ENCODE peak calls at places on chromosome 17, in six cellular contexts. C is K562, Y is HepG2, S is GM12878, D is H1, E is GM12892. U is an unnamed sample.

GRCh38 chr17:60091908-60092331 is 13.2 kb upstream of the HEATR6 start:
- DNase-seq in C (no peak), Y (no peak), S (no peak), D (no peak), E (no peak), U (no peak)

GRCh38 chr17:8829036-8829941 is 30.1 kb upstream of the MFSD6L start:
- DNase-seq in C (no peak), Y (no peak), S (no peak), D (peak), E (no peak), U (no peak)

GRCh38 chr17:7587831-7588230 is 2.1 kb downstream of the SOX15 start:
- DNase-seq in C (no peak), Y (no peak), S (no peak), D (no peak), E (no peak), U (no peak)

GRCh38 chr17:70073799-70074198 is 1.2 kb upstream of the KCNJ16 start:
- DNase-seq in C (no peak), Y (no peak), S (no peak), D (no peak), E (no peak), U (no peak)

GRCh38 chr17:29732613-29733012 is 109.9 kb upstream of the CORO6 start:
- DNase-seq in C (no peak), Y (no peak), S (no peak), D (no peak), E (no peak), U (no peak)

GRCh38 chr17:79046501-79047280 is 22.7 kb downstream of the C1QTNF1 start:
- DNase-seq in C (no peak), Y (no peak), S (no peak), D (no peak), E (peak), U (no peak)

GRCh38 chr17:35448899-35449227 is 297 bp upstream of the SLFN13 start:
- DNase-seq in C (no peak), Y (no peak), S (no peak), D (no peak), E (no peak), U (no peak)

GRCh38 chr17:73593249-73593965 is 50.8 kb downstream of the SDK2 start:
- DNase-seq in C (no peak), Y (no peak), S (no peak), D (no peak), E (no peak), U (no peak)

GRCh38 chr17:1455291-1455747 is 713 bp downstream of the CRK start:
- DNase-seq in C (peak), Y (peak), S (no peak), D (peak), E (no peak), U (no peak)

GRCh38 chr17:35171834-35172233 is 22.4 kb downstream of the SLC35G3 start:
- DNase-seq in C (no peak), Y (no peak), S (no peak), D (no peak), E (no peak), U (no peak)

GRCh38 chr17:2337811-2338657 is 733 bp downstream of the SGSM2 start:
- DNase-seq in C (peak), Y (peak), S (no peak), D (peak), E (peak), U (peak)

GRCh38 chr17:71029246-71029645 is 859.9 kb downstream of the KCNJ2 start:
- DNase-seq in C (no peak), Y (no peak), S (no peak), D (no peak), E (no peak), U (no peak)

GRCh38 chr17:80683625-80684100 is 139.0 kb downstream of the RPTOR start:
- DNase-seq in C (no peak), Y (no peak), S (no peak), D (no peak), E (no peak), U (no peak)

GRCh38 chr17:35345926-35346771 is 27.3 kb downstream of the SLFN11 start:
- DNase-seq in C (no peak), Y (no peak), S (no peak), D (peak), E (no peak), U (no peak)

GRCh38 chr17:55219484-55219883 is 45.3 kb upstream of the HLF start:
- DNase-seq in C (no peak), Y (no peak), S (no peak), D (no peak), E (no peak), U (no peak)

GRCh38 chr17:12409082-12409481 is 256.6 kb upstream of the MYOCD start:
- DNase-seq in C (no peak), Y (no peak), S (no peak), D (no peak), E (no peak), U (no peak)

GRCh38 chr17:42536372-42537155 is 523 bp downstream of the NAGLU start:
- DNase-seq in C (peak), Y (peak), S (no peak), D (peak), E (peak), U (peak)

GRCh38 chr17:76266244-76266938 is 1.2 kb downstream of the UBALD2 start:
- DNase-seq in C (no peak), Y (peak), S (no peak), D (no peak), E (no peak), U (no peak)

GRCh38 chr17:21452377-21453143 is 76.4 kb downstream of the KCNJ12 start:
- DNase-seq in C (peak), Y (peak), S (no peak), D (peak), E (no peak), U (no peak)

GRCh38 chr17:77884019-77884418 is 74.5 kb upstream of the TNRC6C start:
- DNase-seq in C (no peak), Y (no peak), S (no peak), D (no peak), E (no peak), U (no peak)

GRCh38 chr17:27762527-27763305 is 37.6 kb downstream of the NOS2 start:
- DNase-seq in C (no peak), Y (no peak), S (no peak), D (peak), E (no peak), U (no peak)

GRCh38 chr17:79262624-79263023 is 188.0 kb downstream of the ENGASE start:
- DNase-seq in C (no peak), Y (no peak), S (no peak), D (no peak), E (no peak), U (no peak)

GRCh38 chr17:46727572-46728348 is 90.7 kb downstream of the WNT3 start:
- DNase-seq in C (no peak), Y (no peak), S (no peak), D (no peak), E (no peak), U (no peak)

GRCh38 chr17:7419833-7420610 is at the start of gene SPEM1:
- DNase-seq in C (no peak), Y (no peak), S (no peak), D (no peak), E (no peak), U (no peak)

GRCh38 chr17:18278867-18279266 is 18.4 kb downstream of the MIEF2 start:
- DNase-seq in C (no peak), Y (no peak), S (no peak), D (no peak), E (no peak), U (no peak)

GRCh38 chr17:76700627-76701470 is 9.9 kb downstream of the MXRA7 start:
- DNase-seq in C (no peak), Y (peak), S (no peak), D (no peak), E (no peak), U (no peak)

GRCh38 chr17:59838196-59838911 is 54.4 kb downstream of the TUBD1 start:
- DNase-seq in C (no peak), Y (no peak), S (no peak), D (no peak), E (no peak), U (no peak)

GRCh38 chr17:69326302-69327059 is 452 bp downstream of the ABCA5 start:
- DNase-seq in C (no peak), Y (peak), S (no peak), D (no peak), E (no peak), U (no peak)

GRCh38 chr17:56679767-56680422 is 86.4 kb downstream of the NOG start:
- DNase-seq in C (no peak), Y (no peak), S (no peak), D (no peak), E (no peak), U (no peak)
- TF ChIP-seq POLR2AphosphoS5 in C (no peak), Y (no peak), S (no peak), D (no peak), E (no peak), U (no peak)

DNA sequence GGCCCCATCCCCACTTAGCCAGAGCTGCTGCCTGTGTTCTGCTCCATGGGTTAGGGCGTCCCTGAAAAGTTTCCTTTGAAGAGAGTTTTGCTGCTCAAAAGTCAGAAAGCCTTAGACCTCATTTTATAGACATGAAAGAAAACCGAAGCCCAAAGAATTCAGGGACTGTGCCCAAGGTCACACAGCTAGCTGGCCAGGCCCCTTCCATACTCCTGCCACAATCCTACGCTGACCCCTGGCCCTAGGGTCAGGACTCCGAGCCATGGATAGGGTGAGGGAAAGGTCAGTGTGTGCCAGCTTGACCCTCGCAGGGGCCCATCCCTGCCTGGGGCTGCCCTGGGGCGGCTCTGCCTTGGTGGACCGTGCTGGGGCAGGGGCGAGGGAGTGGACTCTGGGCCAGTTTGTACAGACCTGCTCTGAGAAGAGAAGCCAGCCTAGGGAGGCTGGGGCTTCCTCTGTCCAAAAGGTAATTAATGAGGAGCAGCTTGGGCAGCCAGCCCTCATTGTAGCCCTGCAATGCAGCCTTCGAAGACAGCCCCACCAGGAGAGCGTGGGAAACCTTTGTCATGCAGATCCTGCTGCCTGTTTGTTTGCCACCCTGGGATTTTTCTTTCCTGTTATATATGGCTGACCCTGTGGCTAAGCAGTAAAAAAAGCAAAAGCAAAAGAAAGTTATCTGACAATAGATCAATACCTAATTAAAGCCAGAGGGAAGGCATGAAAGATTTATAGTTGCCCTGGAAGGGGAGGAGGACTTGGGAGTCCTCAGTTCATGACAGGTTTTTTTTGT is 37.4 kb downstream of the RHBDL3 start:
- DNase-seq in C (no peak), Y (peak), S (no peak), D (peak), E (no peak), U (no peak)
- TF ChIP-seq POLR2A in C (no peak), Y (no peak), S (no peak), D (peak), E (no peak), U (no peak)

DNA sequence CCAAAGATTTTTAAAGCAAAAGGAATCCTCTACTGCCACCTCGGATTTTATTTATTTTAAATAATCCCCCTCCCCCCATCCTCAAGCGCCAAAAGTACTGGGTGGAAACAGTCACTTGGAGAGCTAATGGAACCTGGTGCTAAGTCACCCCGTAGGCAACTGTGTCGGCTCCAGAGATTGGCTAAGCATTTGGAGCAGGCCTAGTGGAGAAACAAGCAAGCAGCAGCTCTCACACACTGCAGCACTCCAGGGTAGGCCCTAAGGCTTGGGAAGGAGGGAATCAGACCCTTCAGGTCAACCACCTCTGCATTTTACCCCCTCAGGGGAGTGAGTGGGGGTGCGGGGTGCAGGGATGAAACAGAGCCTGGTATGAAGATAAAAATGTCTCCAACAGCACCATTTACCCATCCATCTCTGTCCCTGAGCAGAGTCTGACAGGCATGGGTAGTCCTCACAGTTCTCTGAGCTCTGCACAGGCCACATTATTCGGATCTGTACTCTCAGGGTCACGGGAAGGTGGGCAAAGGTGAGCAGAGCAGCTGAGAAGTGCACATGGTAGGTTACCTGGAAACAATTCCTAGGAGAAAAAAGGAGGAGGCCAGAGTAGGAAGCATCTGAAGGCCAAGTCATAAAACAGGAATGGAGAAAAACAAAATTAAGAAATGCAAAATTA is 27.2 kb upstream of the STAC2 start:
- DNase-seq in C (no peak), Y (no peak), S (no peak), D (no peak), E (no peak), U (no peak)
- TF ChIP-seq TAF1 in C (no peak), Y (no peak), S (no peak), D (no peak), E (no peak), U (no peak)

DNA sequence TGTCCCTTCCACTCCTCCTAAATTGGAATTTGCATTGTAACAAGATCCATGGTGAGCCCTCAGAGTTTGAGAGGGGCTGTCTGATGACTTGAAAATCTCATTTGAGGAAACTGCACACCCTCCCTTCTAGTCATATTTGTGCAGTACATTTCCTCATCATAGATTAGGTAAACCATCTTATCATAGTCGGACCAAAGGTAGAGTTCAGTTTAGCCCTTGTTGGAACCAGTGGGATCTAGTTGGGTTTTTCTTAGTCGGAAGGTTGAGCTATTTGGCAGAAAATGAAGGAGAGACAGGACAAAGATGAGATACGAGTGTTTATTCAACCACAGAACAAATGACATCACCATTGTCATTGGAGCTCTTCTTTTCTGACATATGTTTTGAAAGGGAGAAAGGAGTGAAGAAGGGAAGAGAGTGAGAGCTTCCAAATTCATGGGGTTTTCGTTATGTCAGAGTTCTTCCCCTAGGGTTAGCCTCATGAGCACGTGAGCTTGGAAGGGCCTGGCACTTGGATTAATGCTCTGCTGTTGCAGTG is 15.8 kb upstream of the KRT20 start:
- DNase-seq in C (no peak), Y (peak), S (no peak), D (no peak), E (no peak), U (no peak)
- TF ChIP-seq POLR2AphosphoS5 in C (no peak), Y (no peak), S (no peak), D (no peak), E (no peak), U (no peak)

GRCh38 chr17:43988301-43988700 is 16.1 kb upstream of the NAGS start:
- DNase-seq in C (no peak), Y (no peak), S (no peak), D (no peak), E (no peak), U (no peak)
- TF ChIP-seq POLR2A in C (no peak), Y (no peak), S (no peak), D (no peak), E (no peak), U (no peak)